ENCODE peak calls at places on chromosome 3, in four cellular contexts. F is IMR-90, B is mesendoderm, M is neuronal stem cell. A is an unnamed sample.
A peak's percentile ranks its signal among the peaks of the same experiment; 100 is the strongest.

GRCh38 chr3:122572940-122573412 is 4.5 kb upstream of the PARP15 start:
- DNase-seq in M (no peak), F (peak; percentile 41), B (peak; percentile 71), A (peak; percentile 12)

GRCh38 chr3:109154989-109155388 is 18.5 kb downstream of the C3orf85 start:
- DNase-seq in M (no peak), F (no peak), B (no peak), A (no peak)

GRCh38 chr3:151837057-151837456 is 23.1 kb downstream of the AADAC start:
- DNase-seq in M (peak; percentile 27), B (peak; percentile 98), F (peak; percentile 89), A (peak; percentile 81)

GRCh38 chr3:43423142-43423541 is 136.8 kb downstream of the SNRK start:
- DNase-seq in B (no peak), F (peak; percentile 57), M (no peak), A (no peak)

GRCh38 chr3:161096771-161097367 is 8.3 kb downstream of the B3GALNT1 start:
- DNase-seq in M (no peak), F (peak; percentile 4), B (peak; percentile 63), A (no peak)

GRCh38 chr3:134251731-134252391 is 1.2 kb upstream of the RYK start:
- DNase-seq in B (peak; percentile 83), M (no peak), F (no peak), A (peak; percentile 14)

GRCh38 chr3:100068758-100069345 is 45.4 kb downstream of the FILIP1L start:
- DNase-seq in B (peak; percentile 80), F (peak; percentile 79), M (peak; percentile 51), A (peak; percentile 68)

GRCh38 chr3:124383846-124384483 is 346.3 kb upstream of the UMPS start:
- DNase-seq in B (no peak), M (no peak), F (no peak), A (peak; percentile 9)

GRCh38 chr3:177491301-177492031 is 294.2 kb upstream of the TBL1XR1 start:
- DNase-seq in M (no peak), B (peak; percentile 47), F (peak; percentile 41), A (no peak)

GRCh38 chr3:19540464-19540863 is 392.2 kb downstream of the KCNH8 start:
- DNase-seq in F (no peak), M (no peak), B (no peak), A (no peak)
- H3K4ac ChIP-seq in F (no peak overlapping the region), M (no peak overlapping the region), B (no peak overlapping the region), A (no peak overlapping the region)

GRCh38 chr3:46284981-46285683 is 42.9 kb downstream of the CCR3 start:
- DNase-seq in F (no peak), M (no peak), B (no peak), A (peak; percentile 95)

GRCh38 chr3:46280105-46280797 is 38.0 kb downstream of the CCR3 start:
- DNase-seq in F (peak; percentile 30), B (no peak), M (no peak), A (no peak)

GRCh38 chr3:46283851-46284450 is 41.7 kb downstream of the CCR3 start:
- DNase-seq in F (no peak), M (no peak), B (no peak), A (no peak)

GRCh38 chr3:46282041-46282440 is 39.8 kb downstream of the CCR3 start:
- DNase-seq in M (no peak), F (no peak), B (no peak), A (no peak)

DNA sequence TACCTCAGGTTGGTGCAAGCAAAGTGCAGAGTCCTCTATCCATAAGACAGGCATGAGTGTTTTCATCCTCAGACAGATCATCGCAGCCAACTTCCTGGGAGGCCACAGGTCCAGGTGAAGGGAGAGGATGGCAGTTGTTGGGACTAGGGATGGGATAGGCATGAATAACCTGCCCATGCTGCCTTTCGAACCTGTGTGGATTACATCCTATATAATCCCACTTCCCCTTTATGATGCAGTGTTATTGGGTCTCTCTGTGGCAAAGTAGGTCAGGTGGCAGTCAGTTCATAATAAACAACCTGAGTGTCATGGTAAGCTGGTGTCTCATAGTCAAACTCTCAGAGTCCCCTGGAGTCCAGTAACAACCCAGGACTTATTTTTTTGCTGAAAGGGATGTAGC is 40.4 kb downstream of the CCR3 start:
- DNase-seq in M (no peak), B (no peak), F (no peak), A (no peak)
- H3K4me2 ChIP-seq in M (no peak overlapping the region), B (no peak overlapping the region), F (no peak overlapping the region), A (no peak overlapping the region)

DNA sequence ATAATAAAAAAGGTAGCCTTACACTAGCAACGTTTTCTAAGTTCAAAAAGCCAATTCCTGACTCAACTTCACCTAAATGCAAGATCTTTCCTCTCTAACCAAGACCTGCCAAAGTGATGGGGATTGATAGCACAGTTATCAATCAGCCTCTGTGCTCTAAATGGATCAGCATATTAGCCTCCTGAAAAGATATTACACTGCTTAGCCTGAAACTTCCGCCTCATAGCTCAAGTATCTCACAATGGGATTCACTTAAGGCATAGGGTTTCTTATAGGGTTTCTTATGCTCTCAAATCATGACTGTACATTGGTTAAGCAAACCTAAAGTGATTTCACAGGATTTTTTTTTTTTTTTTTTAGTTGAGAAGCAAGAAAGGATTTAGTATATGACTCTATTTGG is 439 bp upstream of the SLC9A9 start:
- DNase-seq in M (no peak), B (no peak), F (no peak), A (no peak)
- H3K4me1 ChIP-seq in M (peaks cover 5% of the 10 kb centered on the region), B (peaks cover 6% of the 10 kb centered on the region), F (peaks cover 4% of the 10 kb centered on the region), A (no peaks in the 10 kb centered on the region)

DNA sequence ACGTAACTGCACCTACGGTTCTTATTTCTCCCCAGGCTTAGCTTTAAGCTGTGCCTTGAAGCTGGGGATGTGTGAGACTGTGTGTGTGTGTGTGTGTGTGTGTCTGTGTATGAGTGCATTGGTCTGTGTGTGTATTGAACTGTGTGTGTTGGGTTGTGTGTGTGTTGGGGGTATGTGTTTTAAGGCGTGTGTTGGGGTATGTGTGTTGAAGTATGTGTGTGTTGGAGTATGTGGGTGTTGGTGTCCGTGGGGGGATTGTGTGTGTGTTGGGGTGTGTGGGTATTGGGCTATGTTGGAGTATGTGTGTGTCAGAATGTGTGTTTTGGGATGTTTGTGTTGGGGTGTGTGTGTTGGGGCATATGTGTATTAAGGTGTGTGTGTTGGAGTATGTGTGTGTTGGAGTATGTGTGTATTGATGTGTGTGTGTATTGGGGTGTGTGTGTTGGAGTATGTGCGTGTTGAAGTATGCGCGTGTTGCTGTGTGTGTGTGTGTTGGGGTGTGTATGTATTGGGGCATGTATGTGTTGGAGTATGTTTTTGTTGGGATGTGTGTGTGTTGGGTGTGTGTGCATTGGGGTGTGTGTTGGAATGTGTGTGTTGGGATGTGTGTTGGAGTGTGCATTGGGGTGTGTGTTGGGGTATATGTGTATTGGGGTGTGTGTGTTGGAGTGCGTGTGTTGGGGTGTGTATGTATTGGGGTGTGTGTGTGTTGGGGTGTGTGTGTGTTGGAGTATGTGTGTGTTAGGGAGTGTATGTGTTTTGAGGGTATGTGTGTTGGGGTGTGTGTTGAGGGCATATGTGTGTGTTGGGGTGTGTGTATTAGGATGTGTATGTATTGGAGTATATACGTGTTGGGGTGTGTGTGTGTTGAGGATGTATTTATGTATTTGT is 76.4 kb downstream of the LSM3 start:
- DNase-seq in M (no peak), B (no peak), F (no peak), A (no peak)
- H3K4ac ChIP-seq in M (no peak overlapping the region), B (no peak overlapping the region), F (peak overlapping the region; percentile 47), A (no peak overlapping the region)

DNA sequence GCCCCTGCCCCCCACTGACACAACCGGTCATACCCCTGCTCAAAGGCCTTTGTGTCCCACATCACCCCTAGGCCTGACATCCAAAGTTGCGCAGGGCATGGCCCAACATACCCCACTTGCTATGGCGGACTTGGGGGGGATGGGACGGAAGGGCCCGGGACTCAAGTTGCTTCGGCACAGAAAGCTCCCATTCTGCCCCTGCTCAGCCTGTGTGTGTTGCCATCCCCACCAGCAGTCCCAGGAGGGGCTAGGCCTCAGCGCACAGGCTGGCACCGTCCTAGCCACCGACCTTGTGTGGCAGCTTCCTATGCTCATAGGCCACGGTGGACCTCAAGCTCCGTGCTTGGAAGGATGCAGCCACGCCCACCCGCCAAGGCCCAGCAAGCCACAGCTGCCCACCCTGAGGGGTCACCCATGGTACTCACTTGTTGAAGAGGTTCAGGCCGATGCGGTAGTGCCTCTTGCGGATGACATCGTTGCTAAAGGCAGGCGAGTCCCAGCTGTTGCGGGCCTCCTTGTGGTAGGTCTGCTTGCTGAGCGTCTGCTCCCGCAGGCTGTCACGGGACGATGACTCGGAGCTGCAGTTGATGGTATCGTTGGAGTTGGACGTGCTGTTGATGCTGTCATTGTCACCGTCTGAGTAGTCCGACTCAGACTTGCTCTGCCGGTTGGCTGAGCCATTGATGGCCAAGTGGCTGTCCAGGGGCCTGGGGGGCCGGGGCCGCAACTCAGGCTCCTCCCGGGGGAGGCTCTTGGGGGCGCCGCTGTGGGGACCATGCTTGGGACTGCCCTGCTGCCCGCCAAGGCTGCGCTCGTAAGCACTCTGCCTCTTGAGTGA is 93.9 kb upstream of the RPL32 start:
- DNase-seq in F (no peak), B (peak; percentile 46), M (no peak), A (peak; percentile 92)
- H3K4me2 ChIP-seq in F (no peak overlapping the region), B (no peak overlapping the region), M (no peak overlapping the region), A (no peak overlapping the region)

GRCh38 chr3:15052335-15053242 is 12.5 kb downstream of the MRPS25 start:
- DNase-seq in M (no peak), B (no peak), F (no peak), A (no peak)
- H3K4me1 ChIP-seq in M (peaks cover 14% of the 10 kb centered on the region), B (no peaks in the 10 kb centered on the region), F (peaks cover 3% of the 10 kb centered on the region), A (peaks cover 11% of the 10 kb centered on the region)

GRCh38 chr3:13161021-13161759 is 88.0 kb upstream of the IQSEC1 start:
- DNase-seq in F (no peak), B (peak; percentile 63), M (no peak), A (no peak)
- H3K4ac ChIP-seq in F (no peak overlapping the region), B (no peak overlapping the region), M (no peak overlapping the region), A (no peak overlapping the region)

DNA sequence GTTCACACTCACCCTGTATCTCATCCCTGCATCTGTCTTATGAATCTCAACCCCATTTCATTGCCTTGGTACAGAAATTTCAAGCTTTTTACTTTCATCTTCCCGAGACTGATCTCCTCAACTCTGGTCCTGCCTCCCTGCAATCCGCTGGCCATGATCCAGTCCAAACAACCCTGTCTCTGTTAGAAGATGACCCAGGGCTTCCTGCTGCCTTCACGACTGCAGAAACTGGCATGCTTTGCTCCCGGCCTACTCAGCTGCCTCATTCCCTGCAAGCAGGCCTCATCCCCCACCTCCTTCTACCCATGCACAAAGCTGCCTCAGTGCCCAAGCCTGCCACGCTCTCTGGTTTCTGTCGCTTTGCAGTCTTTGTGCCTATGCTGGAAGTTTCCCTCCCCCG is 12.4 kb downstream of the HES1 start:
- DNase-seq in B (no peak), M (no peak), F (peak; percentile 34), A (no peak)
- H3K4me2 ChIP-seq in B (no peak overlapping the region), M (no peak overlapping the region), F (no peak overlapping the region), A (no peak overlapping the region)

DNA sequence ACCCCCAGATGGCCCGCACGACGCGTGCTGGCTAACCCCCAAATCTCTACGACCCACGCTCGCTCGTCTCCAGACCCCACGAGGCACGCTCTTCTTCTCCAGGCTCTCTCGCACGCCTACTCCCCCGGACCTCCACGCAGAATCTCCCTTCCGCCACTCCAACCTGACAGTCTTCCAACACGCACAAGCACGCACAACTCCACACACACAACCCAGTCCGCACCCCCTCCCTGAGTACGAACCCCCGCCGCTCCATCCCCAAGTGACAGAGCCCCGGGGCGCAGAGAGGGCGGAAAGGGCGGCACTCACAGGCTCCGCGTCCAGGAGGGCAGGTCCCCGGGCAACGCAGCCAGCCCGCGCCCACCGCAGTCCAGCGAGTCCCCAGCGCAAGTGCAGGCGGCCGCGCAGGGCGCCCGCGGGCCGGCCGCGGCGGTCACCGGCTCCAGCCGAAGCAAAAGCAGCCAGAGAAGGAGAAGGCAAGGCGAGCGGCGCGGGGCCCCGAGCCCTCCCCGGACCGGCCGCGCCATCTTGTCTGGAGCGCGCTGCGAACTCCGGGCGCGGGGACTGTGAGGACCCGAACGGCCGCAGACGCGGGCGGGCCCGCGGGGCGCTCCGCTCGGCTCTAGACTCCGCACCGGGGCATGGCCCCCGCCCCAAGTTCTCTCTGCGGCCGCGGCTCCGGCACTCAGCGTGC is 794 bp downstream of the LRIG1 start:
- DNase-seq in M (no peak), F (peak; percentile 43), B (no peak), A (no peak)
- H3K4me1 ChIP-seq in M (peaks cover 8% of the 10 kb centered on the region), F (peaks cover 7% of the 10 kb centered on the region), B (peaks cover 10% of the 10 kb centered on the region), A (peaks cover 6% of the 10 kb centered on the region)

A was measured in trophoblast cell.